ENCODE peak calls at places on chromosomes 16 and 17, in four cellular contexts. O is lower lobe of right lung, H is fibroblast of lung, L is uterus. F is an unnamed sample.

GRCh38 chr16:47016700-47017133 is 43.2 kb upstream of the DNAJA2 start:
- DNase-seq in O (no peak), H (no peak), L (no peak), F (no peak)

GRCh38 chr17:80464486-80464885 is 11.9 kb downstream of the NPTX1 start:
- DNase-seq in O (no peak), H (no peak), L (no peak), F (no peak)

GRCh38 chr17:51537996-51538550 is 277.7 kb downstream of the UTP18 start:
- DNase-seq in O (no peak), H (no peak), L (no peak), F (no peak)

GRCh38 chr16:68508013-68508412 is 31.1 kb upstream of the ZFP90 start:
- DNase-seq in O (peak; percentile 1), H (no peak), L (no peak), F (no peak)

GRCh38 chr16:71681360-71681759 is 43.1 kb downstream of the PHLPP2 start:
- DNase-seq in O (no peak), H (no peak), L (no peak), F (no peak)

GRCh38 chr16:5838725-5839124 is 741.1 kb upstream of the EEF2KMT start:
- DNase-seq in O (no peak), H (no peak), L (no peak), F (no peak)

GRCh38 chr17:73182616-73183310 is 10.1 kb upstream of the COG1 start:
- DNase-seq in O (no peak), H (no peak), L (no peak), F (no peak)

GRCh38 chr16:86477642-86478041 is 32.7 kb upstream of the FOXF1 start:
- DNase-seq in O (no peak), H (peak; percentile 69), L (no peak), F (no peak)

GRCh38 chr16:27721548-27722265 is 171.8 kb downstream of the KATNIP start:
- DNase-seq in O (no peak), H (peak; percentile 25), L (peak; percentile 76), F (no peak)

GRCh38 chr16:71297252-71297651 is 8.1 kb upstream of the CMTR2 start:
- DNase-seq in O (no peak), H (no peak), L (no peak), F (peak; percentile 1)

GRCh38 chr17:82418001-82418986 is at the start of the genes HEXD and OGFOD3:
- DNase-seq in O (peak; percentile 89), H (peak; percentile 75), L (peak; percentile 69), F (peak; percentile 82)

GRCh38 chr17:42276609-42277341 is 584 bp upstream of the STAT5B start:
- DNase-seq in O (peak; percentile 69), H (peak; percentile 85), L (peak; percentile 85), F (peak; percentile 86)

DNA sequence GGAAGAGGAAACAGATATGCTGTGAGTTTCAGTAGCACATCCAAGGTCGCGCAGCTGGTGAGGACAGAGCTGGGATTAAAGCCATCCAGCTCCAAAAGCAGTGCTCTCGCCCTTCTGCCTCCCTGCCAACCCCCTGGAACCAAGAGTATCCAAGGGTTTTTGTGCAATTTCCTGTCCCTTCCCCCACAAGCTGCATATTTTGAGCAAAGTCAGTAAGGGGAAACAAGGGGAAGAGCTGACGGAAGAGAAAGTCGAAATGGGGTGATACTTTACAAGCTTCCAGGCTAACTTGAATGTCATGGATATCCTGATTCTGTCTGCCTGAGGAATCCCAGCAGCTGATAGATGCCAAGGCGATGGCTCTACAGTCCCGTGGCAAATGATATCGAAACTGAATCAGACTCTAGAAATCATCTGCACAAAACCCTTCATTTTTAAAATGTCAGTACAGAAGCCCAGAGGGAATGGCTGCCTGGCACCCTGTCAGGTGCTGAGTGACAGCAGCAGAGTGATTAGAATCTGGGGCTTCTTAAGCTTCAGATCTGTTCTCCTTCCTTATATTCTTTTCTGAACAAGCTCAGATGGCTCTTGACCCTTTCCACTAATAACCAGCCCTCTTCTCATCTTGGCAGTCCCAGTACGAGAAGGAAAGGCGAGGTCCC is 42.9 kb upstream of the TEKT3 start:
- DNase-seq in O (no peak), H (no peak), L (peak; percentile 37), F (no peak)
- H3K4me3 ChIP-seq in O (peak overlapping the region; percentile 24), H (peak overlapping the region; percentile 52), L (no peak overlapping the region), F (peak overlapping the region; percentile 11)

GRCh38 chr16:35686595-35686994 is 2227.2 kb downstream of the TP53TG3F start:
- DNase-seq in O (no peak), H (no peak), L (no peak), F (no peak)
- H3K9me3 ChIP-seq in O (peaks cover 8% of the 10 kb centered on the region), H (no peaks in the 10 kb centered on the region), L (no peaks in the 10 kb centered on the region), F (no peaks in the 10 kb centered on the region)

GRCh38 chr17:79412110-79412509 is 198.7 kb downstream of the RBFOX3 start:
- DNase-seq in O (no peak), H (no peak), L (no peak), F (no peak)
- H3K27me3 ChIP-seq in O (peaks cover 63% of the 10 kb centered on the region), H (peaks cover 3% of the 10 kb centered on the region), L (no peaks in the 10 kb centered on the region), F (peaks cover 87% of the 10 kb centered on the region)

GRCh38 chr16:53054670-53055485 is at the start of gene CHD9:
- DNase-seq in O (peak; percentile 90), H (peak; percentile 78), L (peak; percentile 87), F (peak; percentile 94)

GRCh38 chr16:53055603-53056527 is 1.1 kb downstream of the CHD9 start:
- DNase-seq in O (no peak), H (peak; percentile 77), L (peak; percentile 48), F (peak; percentile 51)

GRCh38 chr16:53053967-53054669 is 673 bp upstream of the CHD9 start:
- DNase-seq in O (peak; percentile 54), H (peak; percentile 25), L (peak; percentile 50), F (peak; percentile 68)

GRCh38 chr16:53056528-53056881 is 1.7 kb downstream of the CHD9 start:
- DNase-seq in O (no peak), H (peak; percentile 87), L (no peak), F (peak; percentile 59)

GRCh38 chr16:53052519-53053501 is at the start of gene CHD9NB:
- DNase-seq in O (no peak), H (peak; percentile 92), L (no peak), F (peak; percentile 93)
- H3K4me3 ChIP-seq in O (no peak within 1 kb of the TSS), H (peak within 1 kb of the TSS; percentile 41), L (no peak within 1 kb of the TSS), F (peak within 1 kb of the TSS; percentile 5)

GRCh38 chr17:59601130-59601529 is 18.6 kb upstream of the CLTC start:
- DNase-seq in O (no peak), H (no peak), L (no peak), F (no peak)
- H3K9me3 ChIP-seq in O (no peaks in the 10 kb centered on the region), H (no peaks in the 10 kb centered on the region), L (no peaks in the 10 kb centered on the region), F (no peaks in the 10 kb centered on the region)